ENCODE peak calls at places on chromosomes 4 and X, in ten cellular contexts. Q, T, C, D, F, J, Y, U, X and N are unnamed samples.

GRCh38 chr4:676871-677235 is 2.5 kb downstream of the MYL5 start:
- DNase-seq in U (no peak), T (no peak), Y (no peak), X (no peak), Q (no peak), F (no peak), C (no peak), J (no peak), D (no peak), N (no peak)

GRCh38 chrX:45769919-45770582 is 569.4 kb upstream of the DIPK2B start:
- DNase-seq in F (no peak), X (peak), Q (peak), U (no peak), T (peak), J (no peak), Y (peak), C (peak), D (no peak), N (no peak)

GRCh38 chr4:165874072-165874798 is 1.2 kb downstream of the TLL1 start:
- DNase-seq in T (no peak), D (no peak), X (no peak), J (no peak), U (peak), Y (peak), Q (no peak), F (no peak), C (peak), N (peak)

GRCh38 chrX:150155396-150156048 is 207.6 kb upstream of the MAMLD1 start:
- DNase-seq in F (no peak), U (no peak), Y (peak), C (peak), T (no peak), X (peak), J (no peak), Q (peak), D (no peak), N (no peak)

GRCh38 chrX:54992911-54993622 is 921 bp downstream of the PFKFB1 start:
- DNase-seq in F (no peak), T (no peak), Y (no peak), C (no peak), U (no peak), Q (no peak), J (no peak), X (no peak), D (no peak), N (no peak)

GRCh38 chrX:71619193-71619592 is 882 bp upstream of the CXCR3 start:
- DNase-seq in F (no peak), X (no peak), T (no peak), Y (peak), D (peak), Q (no peak), J (peak), C (no peak), U (no peak), N (no peak)

GRCh38 chr4:125244848-125245450 is 69.8 kb upstream of the FAT4 start:
- DNase-seq in Q (no peak), T (no peak), C (peak), Y (no peak), J (no peak), D (no peak), X (peak), U (peak), F (no peak), N (no peak)

GRCh38 chr4:85837334-85837733 is 362.4 kb downstream of the ARHGAP24 start:
- DNase-seq in J (no peak), Q (no peak), U (no peak), C (peak), X (no peak), Y (no peak), T (no peak), D (no peak), F (no peak), N (no peak)

GRCh38 chrX:56233682-56234081 is 1.5 kb downstream of the KLF8 start:
- DNase-seq in Q (peak), T (peak), Y (peak), X (no peak), C (peak), U (no peak), J (no peak), F (no peak), D (no peak), N (no peak)

GRCh38 chr4:127741247-127741646 is 11.0 kb downstream of the SLC25A31 start:
- DNase-seq in X (no peak), J (no peak), Q (no peak), Y (no peak), U (no peak), T (no peak), D (no peak), F (no peak), C (no peak), N (no peak)

GRCh38 chrX:139026406-139027200 is 315.1 kb upstream of the FGF13 start:
- DNase-seq in Y (no peak), D (no peak), U (no peak), T (no peak), F (no peak), C (no peak), X (no peak), J (no peak), Q (no peak), N (no peak)

GRCh38 chr4:6355052-6355451 is 85.4 kb downstream of the WFS1 start:
- DNase-seq in Q (no peak), D (no peak), J (no peak), Y (no peak), U (no peak), X (no peak), C (no peak), F (no peak), T (no peak), N (peak)

GRCh38 chrX:101220881-101221280 is 1.3 kb downstream of the DRP2 start:
- DNase-seq in F (no peak), Y (peak), U (no peak), J (no peak), T (no peak), D (no peak), Q (no peak), X (no peak), C (no peak), N (no peak)

GRCh38 chrX:21806691-21807090 is 32.7 kb upstream of the MBTPS2 start:
- DNase-seq in C (no peak), J (no peak), F (no peak), Y (no peak), Q (no peak), U (no peak), X (no peak), T (no peak), D (no peak), N (no peak)

GRCh38 chr4:48898733-48899431 is 7.7 kb downstream of the OCIAD2 start:
- DNase-seq in C (peak), F (no peak), J (no peak), D (no peak), U (no peak), Y (no peak), Q (no peak), X (no peak), T (no peak), N (no peak)

GRCh38 chrX:47828984-47829383 is 7.7 kb upstream of the ZNF81 start:
- DNase-seq in U (no peak), J (no peak), C (no peak), F (no peak), T (no peak), D (no peak), Y (no peak), X (no peak), Q (no peak), N (no peak)

GRCh38 chr4:24736066-24736465 is 59.3 kb upstream of the SOD3 start:
- DNase-seq in J (no peak), U (no peak), Y (no peak), T (no peak), D (no peak), C (peak), Q (peak), F (no peak), X (peak), N (no peak)

GRCh38 chrX:91137881-91138280 is 296.8 kb upstream of the PABPC5 start:
- DNase-seq in Y (no peak), Q (no peak), U (no peak), J (no peak), T (no peak), X (no peak), C (no peak), D (no peak), F (no peak), N (no peak)

GRCh38 chrX:39492495-39493162 is 605.1 kb downstream of the BCOR start:
- DNase-seq in T (no peak), Y (no peak), Q (no peak), C (no peak), F (no peak), J (no peak), U (no peak), D (no peak), X (no peak), N (no peak)

GRCh38 chr4:152976466-152976761 is 40.3 kb downstream of the FHDC1 start:
- DNase-seq in D (no peak), Q (no peak), J (no peak), X (no peak), U (no peak), T (no peak), C (no peak), Y (no peak), F (no peak), N (no peak)

GRCh38 chrX:39460491-39460890 is 637.3 kb downstream of the BCOR start:
- DNase-seq in C (no peak), Q (no peak), J (no peak), T (no peak), F (no peak), D (no peak), U (no peak), X (no peak), Y (no peak), N (no peak)

GRCh38 chr4:173990879-173991231 is 292.6 kb downstream of the FBXO8 start:
- DNase-seq in U (peak), F (no peak), C (peak), X (no peak), D (no peak), T (no peak), J (no peak), Y (no peak), Q (no peak), N (no peak)

GRCh38 chrX:132094169-132094568 is 33.7 kb downstream of the FRMD7 start:
- DNase-seq in F (no peak), U (no peak), Y (no peak), J (no peak), D (no peak), Q (no peak), X (no peak), C (no peak), T (no peak), N (no peak)

GRCh38 chrX:70762285-70762684 is 146.2 kb downstream of the TEX11 start:
- DNase-seq in T (no peak), Q (no peak), U (no peak), D (no peak), Y (no peak), X (no peak), F (no peak), C (no peak), J (no peak), N (no peak)

GRCh38 chr4:74474345-74475099 is 29.6 kb downstream of the AREG start:
- DNase-seq in F (no peak), J (no peak), T (no peak), Q (peak), C (peak), D (no peak), U (no peak), Y (no peak), X (peak), N (no peak)

GRCh38 chr4:78902313-78902712 is 36.9 kb downstream of the PAQR3 start:
- DNase-seq in T (no peak), C (no peak), U (no peak), X (no peak), J (no peak), Y (no peak), Q (no peak), F (no peak), D (no peak), N (no peak)

GRCh38 chr4:183362916-183363542 is 40.8 kb upstream of the CLDN24 start:
- DNase-seq in T (no peak), Y (no peak), Q (no peak), C (peak), J (no peak), X (no peak), U (no peak), F (no peak), D (no peak), N (no peak)

GRCh38 chrX:19735244-19735643 is 152.2 kb downstream of the SH3KBP1 start:
- DNase-seq in C (no peak), X (no peak), U (no peak), J (no peak), Q (no peak), T (no peak), F (no peak), D (no peak), Y (no peak), N (no peak)

GRCh38 chr4:77695769-77696168 is 90.1 kb downstream of the CXCL13 start:
- DNase-seq in C (peak), Y (no peak), F (no peak), U (no peak), D (no peak), T (no peak), Q (peak), J (no peak), X (peak), N (no peak)

GRCh38 chr4:134298313-134298712 is 96.7 kb upstream of the PABPC4L start:
- DNase-seq in C (no peak), X (no peak), D (no peak), F (no peak), U (no peak), Y (no peak), T (no peak), Q (no peak), J (no peak), N (no peak)

GRCh38 chrX:72716766-72717165 is 2.7 kb upstream of the PHKA1 start:
- DNase-seq in X (no peak), U (no peak), T (no peak), D (no peak), F (no peak), C (no peak), Y (no peak), Q (no peak), J (no peak), N (no peak)